ENCODE peak calls at places on chromosomes 6 and 20, in six cellular contexts. J is AG09319, K is esophagus squamous epithelium, N is epithelial cell of proximal tubule, E is lower lobe of right lung, G is natural killer cell. B is an unnamed sample.

GRCh38 chr6:1965596-1966224 is 279.7 kb downstream of the GMDS start:
- DNase-seq in J (no peak), E (no peak), N (no peak), G (no peak), K (no peak), B (no peak)

GRCh38 chr6:90574610-90575009 is 12.3 kb downstream of the MAP3K7 start:
- DNase-seq in K (no peak), N (no peak), J (no peak), E (no peak), G (no peak), B (no peak)

GRCh38 chr20:62136283-62137091 is 6.7 kb downstream of the PSMA7 start:
- DNase-seq in E (peak; percentile 80), J (no peak), N (no peak), G (peak; percentile 58), K (no peak), B (no peak)

GRCh38 chr6:52049252-52050050 is 38.0 kb downstream of the PKHD1 start:
- DNase-seq in K (no peak), N (no peak), J (no peak), E (no peak), G (no peak), B (no peak)

GRCh38 chr6:168229368-168229752 is 90.2 kb downstream of the DACT2 start:
- DNase-seq in E (no peak), N (no peak), K (no peak), G (no peak), J (no peak), B (no peak)

GRCh38 chr6:34595332-34596090 is 39.4 kb upstream of the SPDEF start:
- DNase-seq in K (no peak), J (peak; percentile 36), E (no peak), G (no peak), N (no peak), B (no peak)

GRCh38 chr20:34190262-34190661 is 51.0 kb upstream of the ASIP start:
- DNase-seq in G (no peak), K (no peak), N (no peak), J (no peak), E (no peak), B (no peak)

GRCh38 chr6:113351183-113351834 is 505.8 kb upstream of the MARCKS start:
- DNase-seq in N (no peak), E (no peak), J (peak; percentile 68), K (no peak), G (no peak), B (no peak)

GRCh38 chr6:125749112-125749863 is at the start of gene HEY2:
- DNase-seq in J (peak; percentile 51), E (peak; percentile 94), N (no peak), K (peak; percentile 37), G (peak; percentile 85), B (peak; percentile 98)
- TF ChIP-seq CTCF in J (no peak), E (no peak), N (no peak), K (no peak), G (no peak), B (peak; percentile 47)

GRCh38 chr6:44800171-44800671 is 412.7 kb downstream of the CDC5L start:
- DNase-seq in K (no peak), J (peak; percentile 37), N (peak; percentile 68), G (no peak), E (no peak), B (no peak)
- TF ChIP-seq CTCF in K (no peak), J (no peak), N (peak; percentile 13), G (no peak), E (no peak), B (peak; percentile 60)

GRCh38 chr20:11692567-11692966 is 225.1 kb upstream of the BTBD3 start:
- DNase-seq in K (no peak), G (no peak), N (no peak), E (no peak), J (no peak), B (no peak)
- TF ChIP-seq CTCF in K (no peak), G (no peak), N (no peak), E (no peak), J (no peak), B (no peak)

GRCh38 chr20:64083380-64084208 is 604 bp downstream of the LKAAEAR1 start:
- DNase-seq in G (peak; percentile 53), N (no peak), K (no peak), E (peak; percentile 88), J (no peak), B (no peak)

GRCh38 chr20:64081620-64081964 is 1.7 kb downstream of the OPRL1 start:
- DNase-seq in N (no peak), G (no peak), K (no peak), E (no peak), J (no peak), B (no peak)

GRCh38 chr20:64082821-64083379 is 1.3 kb downstream of the LKAAEAR1 start:
- DNase-seq in J (no peak), E (no peak), N (no peak), K (no peak), G (no peak), B (no peak)

GRCh38 chr20:64080813-64081619 is 1.1 kb downstream of the OPRL1 start:
- DNase-seq in G (no peak), J (no peak), E (no peak), N (no peak), K (no peak), B (no peak)

GRCh38 chr20:64082126-64082638 is 2.0 kb downstream of the LKAAEAR1 start:
- DNase-seq in N (no peak), J (no peak), G (no peak), E (no peak), K (no peak), B (no peak)
- TF ChIP-seq CTCF in N (no peak), J (no peak), G (no peak), E (no peak), K (no peak), B (no peak)

GRCh38 chr6:78253618-78254017 is 600.8 kb downstream of the MEI4 start:
- DNase-seq in E (no peak), G (no peak), J (no peak), K (no peak), N (no peak), B (no peak)

DNA sequence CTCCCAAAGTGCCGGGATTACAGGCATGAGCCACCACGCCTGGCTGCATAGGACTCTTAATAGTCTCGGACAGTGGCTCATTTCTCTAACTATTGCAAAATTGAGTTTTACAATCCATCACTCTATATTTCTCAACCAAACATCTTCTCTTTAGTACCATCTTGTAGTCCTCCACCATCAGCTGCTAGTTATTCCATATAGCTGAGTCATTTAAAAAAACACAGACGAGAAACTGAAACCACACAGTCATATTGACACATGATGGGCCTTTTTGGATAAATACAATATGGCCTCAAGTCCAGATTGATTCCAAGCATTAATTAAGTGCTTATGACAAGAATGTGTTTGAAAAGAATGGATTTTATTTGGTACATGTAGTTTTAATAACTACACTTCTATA is 599.1 kb downstream of the MEI4 start:
- DNase-seq in E (no peak), J (no peak), G (no peak), N (no peak), K (no peak), B (no peak)
- TF ChIP-seq CTCF in E (no peak), J (no peak), G (no peak), N (no peak), K (no peak), B (no peak)

B was measured in chondrocyte.